ENCODE peak calls at places on chromosomes 13 and 19, in four cellular contexts. G is WTC11, M is tibial artery, O is AG09319. R is an unnamed sample.

GRCh38 chr13:100646030-100646673 is 28.4 kb downstream of the TMTC4 start:
- DNase-seq in G (peak; percentile 55), M (no peak), O (no peak), R (no peak)

GRCh38 chr19:16619456-16619855 is 8.5 kb downstream of the MED26 start:
- DNase-seq in M (no peak), O (no peak), G (no peak), R (no peak)

GRCh38 chr19:1361601-1362384 is 21.9 kb upstream of the NDUFS7 start:
- DNase-seq in M (no peak), O (no peak), G (no peak), R (no peak)

GRCh38 chr19:44142014-44142523 is 715 bp downstream of the ZNF234 start:
- DNase-seq in O (no peak), M (no peak), G (no peak), R (no peak)

GRCh38 chr13:96771501-96772367 is 222.5 kb downstream of the OXGR1 start:
- DNase-seq in G (no peak), M (peak; percentile 41), O (no peak), R (no peak)

GRCh38 chr19:6733338-6734095 is 3.9 kb downstream of the GPR108 start:
- DNase-seq in G (peak; percentile 55), O (no peak), M (no peak), R (no peak)

GRCh38 chr13:52104624-52105023 is 24.2 kb downstream of the NEK5 start:
- DNase-seq in G (no peak), O (no peak), M (no peak), R (no peak)

GRCh38 chr19:1974381-1975066 is 33.6 kb downstream of the CSNK1G2 start:
- DNase-seq in M (no peak), G (no peak), O (no peak), R (no peak)

GRCh38 chr19:57263244-57263643 is 17.0 kb upstream of the ZNF460 start:
- DNase-seq in M (no peak), G (no peak), O (no peak), R (peak; percentile 40)

GRCh38 chr19:10617409-10618121 is 7.8 kb upstream of the SLC44A2 start:
- DNase-seq in O (no peak), G (no peak), M (no peak), R (no peak)

GRCh38 chr13:23881408-23881785 is 7.8 kb downstream of the MIPEP start:
- DNase-seq in M (no peak), O (no peak), G (no peak), R (no peak)

GRCh38 chr13:23870356-23871146 is 18.6 kb downstream of the MIPEP start:
- DNase-seq in O (no peak), M (no peak), G (no peak), R (no peak)

GRCh38 chr13:23871616-23872220 is 17.5 kb downstream of the MIPEP start:
- DNase-seq in G (no peak), M (no peak), O (no peak), R (no peak)

DNA sequence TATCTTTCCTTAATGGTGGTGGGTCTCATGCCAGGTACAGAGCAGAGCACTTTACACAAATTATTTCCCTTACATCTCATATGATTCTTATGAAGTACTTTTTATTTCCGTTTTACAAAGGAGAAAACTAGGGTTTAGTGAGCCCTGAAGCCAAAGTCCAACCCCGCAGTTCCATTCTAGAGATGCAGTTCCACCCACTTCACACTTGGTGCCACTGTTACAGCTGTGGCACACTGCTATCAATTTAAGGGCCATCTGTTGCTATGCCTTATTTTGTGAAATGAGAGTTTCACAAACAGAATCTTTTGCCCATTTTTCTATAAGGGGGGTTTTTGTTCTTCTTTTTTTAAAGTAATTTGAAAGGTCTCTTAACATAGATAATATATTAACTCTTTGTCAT is 12.9 kb downstream of the MIPEP start:
- DNase-seq in G (no peak), O (no peak), M (no peak), R (no peak)
- TF ChIP-seq CTCF in G (no peak), O (peak; percentile 43), M (peak; percentile 13), R (peak; percentile 54)

GRCh38 chr13:79667771-79668170 is 186.8 kb downstream of the NDFIP2 start:
- DNase-seq in G (no peak), M (no peak), O (no peak), R (no peak)
- TF ChIP-seq CTCF in G (no peak), M (no peak), O (no peak), R (no peak)

GRCh38 chr13:33057019-33057785 is 41.0 kb downstream of the KL start:
- DNase-seq in M (peak; percentile 26), O (no peak), G (no peak), R (no peak)
- TF ChIP-seq CTCF in M (no peak), O (peak; percentile 46), G (peak; percentile 25), R (peak; percentile 45)

DNA sequence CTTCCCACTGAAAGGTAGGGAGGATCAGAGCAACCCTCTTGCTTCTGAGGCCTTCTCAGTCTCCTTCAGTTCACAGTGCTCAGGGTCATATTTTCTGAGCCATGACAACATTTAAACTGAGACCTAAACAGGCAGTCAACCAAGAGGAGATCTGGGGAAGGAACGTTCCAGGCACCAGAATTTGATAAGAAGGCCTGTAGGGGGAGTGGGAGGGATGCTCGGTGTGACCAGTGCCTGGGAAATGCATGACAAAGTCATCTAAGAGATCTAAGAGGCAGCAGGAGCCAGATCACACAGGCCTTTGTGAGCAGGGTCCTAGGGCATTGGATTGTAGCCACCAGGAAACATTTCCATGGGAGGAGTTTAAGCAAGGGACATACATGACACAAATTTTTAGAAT is 71.6 kb downstream of the SHISA2 start:
- DNase-seq in M (no peak), G (peak; percentile 58), O (no peak), R (no peak)
- TF ChIP-seq CTCF in M (no peak), G (no peak), O (peak; percentile 10), R (peak; percentile 54)

DNA sequence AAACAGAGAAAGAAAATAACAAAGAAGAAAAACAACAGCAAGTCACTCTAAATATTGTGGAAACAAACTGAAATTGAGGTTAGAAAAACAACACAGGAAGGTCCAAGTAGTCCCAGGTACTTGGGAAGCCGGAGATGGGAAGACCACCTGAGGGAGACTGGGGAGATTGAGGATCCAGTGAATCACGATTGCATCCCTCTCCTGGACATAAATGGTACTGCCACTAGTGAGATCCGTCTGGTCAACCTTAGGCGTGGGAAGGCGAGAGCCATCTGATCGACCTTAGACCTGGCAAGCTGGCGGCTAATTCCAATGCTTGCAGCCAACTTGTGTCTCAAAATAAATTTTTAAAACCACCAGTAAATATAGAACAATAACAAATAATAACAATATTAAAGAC is 81.9 kb downstream of the ZNF726 start:
- DNase-seq in M (no peak), O (no peak), G (peak; percentile 33), R (no peak)
- TF ChIP-seq CTCF in M (peak; percentile 15), O (no peak), G (peak; percentile 38), R (peak; percentile 8)

GRCh38 chr13:113726961-113727411 is 32.0 kb upstream of the TMEM255B start:
- DNase-seq in M (no peak), G (no peak), O (no peak), R (no peak)
- TF ChIP-seq CTCF in M (no peak), G (no peak), O (no peak), R (no peak)

GRCh38 chr13:44051923-44052322 is 172.2 kb downstream of the LACC1 start:
- DNase-seq in O (no peak), M (no peak), G (no peak), R (no peak)
- TF ChIP-seq CTCF in O (no peak), M (no peak), G (no peak), R (no peak)

R was measured in osteocyte.